ENCODE peak calls at places on chromosome 1, in six cellular contexts. X, Y, S, H, D and A are unnamed samples.

GRCh38 chr1:16367968-16368910 is 1.2 kb downstream of the SZRD1 start:
- DNase-seq in X (peak), Y (no peak), S (peak), H (peak), D (no peak), A (no peak)

GRCh38 chr1:233328661-233329498 is 1.4 kb downstream of the MAP3K21 start:
- DNase-seq in X (no peak), Y (no peak), S (peak), H (no peak), D (no peak), A (no peak)

GRCh38 chr1:100130552-100131077 is 2.1 kb downstream of the SASS6 start:
- DNase-seq in X (no peak), Y (no peak), S (no peak), H (no peak), D (no peak), A (no peak)

GRCh38 chr1:244919320-244920282 is 55.3 kb upstream of the HNRNPU start:
- DNase-seq in X (peak), Y (no peak), S (no peak), H (peak), D (no peak), A (no peak)

GRCh38 chr1:196361112-196361714 is 247.0 kb downstream of the KCNT2 start:
- DNase-seq in X (no peak), Y (no peak), S (no peak), H (peak), D (no peak), A (no peak)

GRCh38 chr1:237032029-237032428 is 10.0 kb upstream of the RYR2 start:
- DNase-seq in X (no peak), Y (no peak), S (no peak), H (no peak), D (no peak), A (no peak)

GRCh38 chr1:20885121-20885520 is 98.0 kb upstream of the HP1BP3 start:
- DNase-seq in X (no peak), Y (no peak), S (peak), H (peak), D (no peak), A (no peak)

GRCh38 chr1:30186586-30186985 is 536.8 kb downstream of the MATN1 start:
- DNase-seq in X (no peak), Y (no peak), S (no peak), H (no peak), D (no peak), A (no peak)

GRCh38 chr1:169031566-169032224 is 74.8 kb upstream of the ATP1B1 start:
- DNase-seq in X (no peak), Y (no peak), S (peak), H (peak), D (no peak), A (no peak)

GRCh38 chr1:2384130-2384860 is 7.1 kb downstream of the MORN1 start:
- DNase-seq in X (no peak), Y (no peak), S (no peak), H (no peak), D (peak), A (peak)

GRCh38 chr1:2175055-2175414 is 19.5 kb downstream of the FAAP20 start:
- DNase-seq in X (no peak), Y (no peak), S (no peak), H (no peak), D (no peak), A (no peak)

GRCh38 chr1:209805875-209806760 is at the start of gene IRF6:
- DNase-seq in X (no peak), Y (peak), S (peak), H (peak), D (peak), A (no peak)